ENCODE peak calls at places on chromosomes 7 and 10, in nine cellular contexts. One of them, this sample, is unnamed.

GRCh38 chr7:131829911-131830310 is 273.5 kb upstream of the PODXL start:
- DNase-seq in M059J: peak; percentile 4
- DNase-seq in NCI-H345: no peak
- DNase-seq in small intestine: no peak
- DNase-seq in ascending aorta: no peak
- DNase-seq in activated CD4-positive, alpha-beta T cell treated with anti-CD3 and anti-CD28 coated beads, Interleukin-2, amount 10 ng/mL, durations not matched to agents 7 days and 5 days: no peak
- DNase-seq in GM12891: no peak
- DNase-seq in GM13977: no peak
- DNase-seq in activated T-cell treated with anti-CD3 and anti-CD28 coated beads for 1 hour: no peak
- DNase-seq in this sample: no peak

GRCh38 chr10:37576154-37576553 is 281.3 kb downstream of the ZNF248 start:
- DNase-seq in M059J: no peak
- DNase-seq in NCI-H345: no peak
- DNase-seq in small intestine: no peak
- DNase-seq in ascending aorta: no peak
- DNase-seq in activated CD4-positive, alpha-beta T cell treated with anti-CD3 and anti-CD28 coated beads, Interleukin-2, amount 10 ng/mL, durations not matched to agents 7 days and 5 days: no peak
- DNase-seq in GM12891: no peak
- DNase-seq in GM13977: no peak
- DNase-seq in activated T-cell treated with anti-CD3 and anti-CD28 coated beads for 1 hour: no peak
- DNase-seq in this sample: no peak

GRCh38 chr7:150324366-150324961 is 1.1 kb upstream of the ACTR3C start:
- DNase-seq in M059J: no peak
- DNase-seq in NCI-H345: no peak
- DNase-seq in small intestine: peak; percentile 41
- DNase-seq in ascending aorta: no peak
- DNase-seq in activated CD4-positive, alpha-beta T cell treated with anti-CD3 and anti-CD28 coated beads, Interleukin-2, amount 10 ng/mL, durations not matched to agents 7 days and 5 days: no peak
- DNase-seq in GM12891: no peak
- DNase-seq in GM13977: peak; percentile 14
- DNase-seq in activated T-cell treated with anti-CD3 and anti-CD28 coated beads for 1 hour: no peak
- DNase-seq in this sample: no peak

GRCh38 chr7:101772508-101773306 is 44.7 kb upstream of the CUX1 start:
- DNase-seq in M059J: peak; percentile 15
- DNase-seq in NCI-H345: no peak
- DNase-seq in small intestine: no peak
- DNase-seq in ascending aorta: no peak
- DNase-seq in activated CD4-positive, alpha-beta T cell treated with anti-CD3 and anti-CD28 coated beads, Interleukin-2, amount 10 ng/mL, durations not matched to agents 7 days and 5 days: no peak
- DNase-seq in GM12891: no peak
- DNase-seq in GM13977: no peak
- DNase-seq in activated T-cell treated with anti-CD3 and anti-CD28 coated beads for 1 hour: no peak
- DNase-seq in this sample: no peak

GRCh38 chr10:125340871-125341270 is 180.5 kb upstream of the CTBP2 start:
- DNase-seq in M059J: no peak
- DNase-seq in NCI-H345: no peak
- DNase-seq in small intestine: no peak
- DNase-seq in ascending aorta: no peak
- DNase-seq in activated CD4-positive, alpha-beta T cell treated with anti-CD3 and anti-CD28 coated beads, Interleukin-2, amount 10 ng/mL, durations not matched to agents 7 days and 5 days: no peak
- DNase-seq in GM12891: no peak
- DNase-seq in GM13977: no peak
- DNase-seq in activated T-cell treated with anti-CD3 and anti-CD28 coated beads for 1 hour: no peak
- DNase-seq in this sample: no peak

GRCh38 chr7:25765110-25765509 is 386.9 kb upstream of the NFE2L3 start:
- DNase-seq in M059J: peak; percentile 48
- DNase-seq in NCI-H345: no peak
- DNase-seq in small intestine: no peak
- DNase-seq in ascending aorta: no peak
- DNase-seq in activated CD4-positive, alpha-beta T cell treated with anti-CD3 and anti-CD28 coated beads, Interleukin-2, amount 10 ng/mL, durations not matched to agents 7 days and 5 days: no peak
- DNase-seq in GM12891: no peak
- DNase-seq in GM13977: no peak
- DNase-seq in activated T-cell treated with anti-CD3 and anti-CD28 coated beads for 1 hour: no peak
- DNase-seq in this sample: no peak

GRCh38 chr7:7911339-7911738 is 57.3 kb upstream of the GLCCI1 start:
- DNase-seq in M059J: peak; percentile 83
- DNase-seq in NCI-H345: no peak
- DNase-seq in small intestine: no peak
- DNase-seq in ascending aorta: no peak
- DNase-seq in activated CD4-positive, alpha-beta T cell treated with anti-CD3 and anti-CD28 coated beads, Interleukin-2, amount 10 ng/mL, durations not matched to agents 7 days and 5 days: no peak
- DNase-seq in GM12891: no peak
- DNase-seq in GM13977: no peak
- DNase-seq in activated T-cell treated with anti-CD3 and anti-CD28 coated beads for 1 hour: no peak
- DNase-seq in this sample: no peak

GRCh38 chr7:12601302-12601869 is 30.9 kb downstream of the SCIN start:
- DNase-seq in M059J: no peak
- DNase-seq in NCI-H345: no peak
- DNase-seq in small intestine: no peak
- DNase-seq in ascending aorta: no peak
- DNase-seq in activated CD4-positive, alpha-beta T cell treated with anti-CD3 and anti-CD28 coated beads, Interleukin-2, amount 10 ng/mL, durations not matched to agents 7 days and 5 days: no peak
- DNase-seq in GM12891: no peak
- DNase-seq in GM13977: no peak
- DNase-seq in activated T-cell treated with anti-CD3 and anti-CD28 coated beads for 1 hour: no peak
- DNase-seq in this sample: no peak

GRCh38 chr10:109676703-109677102 is 246.6 kb downstream of the XPNPEP1 start:
- DNase-seq in M059J: peak; percentile 40
- DNase-seq in NCI-H345: no peak
- DNase-seq in small intestine: no peak
- DNase-seq in ascending aorta: no peak
- DNase-seq in activated CD4-positive, alpha-beta T cell treated with anti-CD3 and anti-CD28 coated beads, Interleukin-2, amount 10 ng/mL, durations not matched to agents 7 days and 5 days: no peak
- DNase-seq in GM12891: no peak
- DNase-seq in GM13977: no peak
- DNase-seq in activated T-cell treated with anti-CD3 and anti-CD28 coated beads for 1 hour: no peak
- DNase-seq in this sample: no peak

GRCh38 chr7:67765481-67765880 is 768.8 kb downstream of the TYW1 start:
- DNase-seq in M059J: no peak
- DNase-seq in NCI-H345: no peak
- DNase-seq in small intestine: no peak
- DNase-seq in ascending aorta: no peak
- DNase-seq in activated CD4-positive, alpha-beta T cell treated with anti-CD3 and anti-CD28 coated beads, Interleukin-2, amount 10 ng/mL, durations not matched to agents 7 days and 5 days: no peak
- DNase-seq in GM12891: no peak
- DNase-seq in GM13977: no peak
- DNase-seq in activated T-cell treated with anti-CD3 and anti-CD28 coated beads for 1 hour: no peak
- DNase-seq in this sample: no peak

GRCh38 chr10:92342801-92343200 is 51.8 kb downstream of the MARCHF5 start:
- DNase-seq in M059J: peak; percentile 31
- DNase-seq in NCI-H345: no peak
- DNase-seq in small intestine: no peak
- DNase-seq in ascending aorta: no peak
- DNase-seq in activated CD4-positive, alpha-beta T cell treated with anti-CD3 and anti-CD28 coated beads, Interleukin-2, amount 10 ng/mL, durations not matched to agents 7 days and 5 days: no peak
- DNase-seq in GM12891: no peak
- DNase-seq in GM13977: no peak
- DNase-seq in activated T-cell treated with anti-CD3 and anti-CD28 coated beads for 1 hour: no peak
- DNase-seq in this sample: no peak

GRCh38 chr7:139915301-139915863 is 86.3 kb downstream of the TBXAS1 start:
- DNase-seq in M059J: peak; percentile 10
- DNase-seq in NCI-H345: no peak
- DNase-seq in small intestine: peak; percentile 3
- DNase-seq in ascending aorta: no peak
- DNase-seq in activated CD4-positive, alpha-beta T cell treated with anti-CD3 and anti-CD28 coated beads, Interleukin-2, amount 10 ng/mL, durations not matched to agents 7 days and 5 days: no peak
- DNase-seq in GM12891: no peak
- DNase-seq in GM13977: no peak
- DNase-seq in activated T-cell treated with anti-CD3 and anti-CD28 coated beads for 1 hour: no peak
- DNase-seq in this sample: no peak

GRCh38 chr7:105017263-105018051 is 3.5 kb downstream of the KMT2E start:
- DNase-seq in M059J: no peak
- DNase-seq in NCI-H345: no peak
- DNase-seq in small intestine: no peak
- DNase-seq in ascending aorta: no peak
- DNase-seq in activated CD4-positive, alpha-beta T cell treated with anti-CD3 and anti-CD28 coated beads, Interleukin-2, amount 10 ng/mL, durations not matched to agents 7 days and 5 days: no peak
- DNase-seq in GM12891: no peak
- DNase-seq in GM13977: no peak
- DNase-seq in activated T-cell treated with anti-CD3 and anti-CD28 coated beads for 1 hour: no peak
- DNase-seq in this sample: no peak

GRCh38 chr7:96772295-96772694 is 62.6 kb upstream of the SEM1 start:
- DNase-seq in M059J: no peak
- DNase-seq in NCI-H345: no peak
- DNase-seq in small intestine: no peak
- DNase-seq in ascending aorta: no peak
- DNase-seq in activated CD4-positive, alpha-beta T cell treated with anti-CD3 and anti-CD28 coated beads, Interleukin-2, amount 10 ng/mL, durations not matched to agents 7 days and 5 days: no peak
- DNase-seq in GM12891: no peak
- DNase-seq in GM13977: no peak
- DNase-seq in activated T-cell treated with anti-CD3 and anti-CD28 coated beads for 1 hour: no peak
- DNase-seq in this sample: no peak

GRCh38 chr7:82382276-82382675 is 61.3 kb downstream of the CACNA2D1 start:
- DNase-seq in M059J: no peak
- DNase-seq in NCI-H345: peak; percentile 28
- DNase-seq in small intestine: no peak
- DNase-seq in ascending aorta: no peak
- DNase-seq in activated CD4-positive, alpha-beta T cell treated with anti-CD3 and anti-CD28 coated beads, Interleukin-2, amount 10 ng/mL, durations not matched to agents 7 days and 5 days: no peak
- DNase-seq in GM12891: no peak
- DNase-seq in GM13977: no peak
- DNase-seq in activated T-cell treated with anti-CD3 and anti-CD28 coated beads for 1 hour: no peak
- DNase-seq in this sample: no peak

GRCh38 chr7:101134399-101134980 is 7.6 kb downstream of the SERPINE1 start:
- DNase-seq in M059J: peak; percentile 47
- DNase-seq in NCI-H345: no peak
- DNase-seq in small intestine: no peak
- DNase-seq in ascending aorta: no peak
- DNase-seq in activated CD4-positive, alpha-beta T cell treated with anti-CD3 and anti-CD28 coated beads, Interleukin-2, amount 10 ng/mL, durations not matched to agents 7 days and 5 days: no peak
- DNase-seq in GM12891: no peak
- DNase-seq in GM13977: no peak
- DNase-seq in activated T-cell treated with anti-CD3 and anti-CD28 coated beads for 1 hour: no peak
- DNase-seq in this sample: no peak

GRCh38 chr7:3230908-3231307 is 70.1 kb upstream of the SDK1 start:
- DNase-seq in M059J: no peak
- DNase-seq in NCI-H345: no peak
- DNase-seq in small intestine: no peak
- DNase-seq in ascending aorta: no peak
- DNase-seq in activated CD4-positive, alpha-beta T cell treated with anti-CD3 and anti-CD28 coated beads, Interleukin-2, amount 10 ng/mL, durations not matched to agents 7 days and 5 days: no peak
- DNase-seq in GM12891: no peak
- DNase-seq in GM13977: no peak
- DNase-seq in activated T-cell treated with anti-CD3 and anti-CD28 coated beads for 1 hour: no peak
- DNase-seq in this sample: no peak

GRCh38 chr10:33487014-33487776 is 152.7 kb upstream of the NRP1 start:
- DNase-seq in M059J: peak; percentile 45
- DNase-seq in NCI-H345: no peak
- DNase-seq in small intestine: peak; percentile 34
- DNase-seq in ascending aorta: no peak
- DNase-seq in activated CD4-positive, alpha-beta T cell treated with anti-CD3 and anti-CD28 coated beads, Interleukin-2, amount 10 ng/mL, durations not matched to agents 7 days and 5 days: no peak
- DNase-seq in GM12891: peak; percentile 5
- DNase-seq in GM13977: no peak
- DNase-seq in activated T-cell treated with anti-CD3 and anti-CD28 coated beads for 1 hour: no peak
- DNase-seq in this sample: no peak

GRCh38 chr10:112981553-112981952 is 31.5 kb downstream of the TCF7L2 start:
- DNase-seq in M059J: peak; percentile 94
- DNase-seq in NCI-H345: no peak
- DNase-seq in small intestine: no peak
- DNase-seq in ascending aorta: no peak
- DNase-seq in activated CD4-positive, alpha-beta T cell treated with anti-CD3 and anti-CD28 coated beads, Interleukin-2, amount 10 ng/mL, durations not matched to agents 7 days and 5 days: peak; percentile 23
- DNase-seq in GM12891: peak; percentile 30
- DNase-seq in GM13977: peak; percentile 55
- DNase-seq in activated T-cell treated with anti-CD3 and anti-CD28 coated beads for 1 hour: no peak
- DNase-seq in this sample: no peak

GRCh38 chr10:75233444-75234016 is 2.2 kb downstream of the COMTD1 start:
- DNase-seq in M059J: peak; percentile 38
- DNase-seq in NCI-H345: no peak
- DNase-seq in small intestine: no peak
- DNase-seq in ascending aorta: no peak
- DNase-seq in activated CD4-positive, alpha-beta T cell treated with anti-CD3 and anti-CD28 coated beads, Interleukin-2, amount 10 ng/mL, durations not matched to agents 7 days and 5 days: peak; percentile 10
- DNase-seq in GM12891: no peak
- DNase-seq in GM13977: no peak
- DNase-seq in activated T-cell treated with anti-CD3 and anti-CD28 coated beads for 1 hour: no peak
- DNase-seq in this sample: no peak

GRCh38 chr10:95756061-95756751 is at the start of gene ENTPD1:
- DNase-seq in M059J: no peak
- DNase-seq in NCI-H345: no peak
- DNase-seq in small intestine: no peak
- DNase-seq in ascending aorta: no peak
- DNase-seq in activated CD4-positive, alpha-beta T cell treated with anti-CD3 and anti-CD28 coated beads, Interleukin-2, amount 10 ng/mL, durations not matched to agents 7 days and 5 days: no peak
- DNase-seq in GM12891: no peak
- DNase-seq in GM13977: no peak
- DNase-seq in activated T-cell treated with anti-CD3 and anti-CD28 coated beads for 1 hour: no peak
- DNase-seq in this sample: no peak

GRCh38 chr7:131026297-131027003 is 292.4 kb upstream of the KLF14 start:
- DNase-seq in M059J: peak; percentile 91
- DNase-seq in NCI-H345: no peak
- DNase-seq in small intestine: no peak
- DNase-seq in ascending aorta: no peak
- DNase-seq in activated CD4-positive, alpha-beta T cell treated with anti-CD3 and anti-CD28 coated beads, Interleukin-2, amount 10 ng/mL, durations not matched to agents 7 days and 5 days: no peak
- DNase-seq in GM12891: no peak
- DNase-seq in GM13977: no peak
- DNase-seq in activated T-cell treated with anti-CD3 and anti-CD28 coated beads for 1 hour: no peak
- DNase-seq in this sample: no peak

GRCh38 chr10:85645097-85645496 is 721.5 kb downstream of the GRID1 start:
- DNase-seq in M059J: peak; percentile 18
- DNase-seq in NCI-H345: no peak
- DNase-seq in small intestine: no peak
- DNase-seq in ascending aorta: no peak
- DNase-seq in activated CD4-positive, alpha-beta T cell treated with anti-CD3 and anti-CD28 coated beads, Interleukin-2, amount 10 ng/mL, durations not matched to agents 7 days and 5 days: no peak
- DNase-seq in GM12891: no peak
- DNase-seq in GM13977: no peak
- DNase-seq in activated T-cell treated with anti-CD3 and anti-CD28 coated beads for 1 hour: no peak
- DNase-seq in this sample: no peak

GRCh38 chr10:6507311-6507710 is 72.8 kb downstream of the PRKCQ start:
- DNase-seq in M059J: no peak
- DNase-seq in NCI-H345: no peak
- DNase-seq in small intestine: no peak
- DNase-seq in ascending aorta: no peak
- DNase-seq in activated CD4-positive, alpha-beta T cell treated with anti-CD3 and anti-CD28 coated beads, Interleukin-2, amount 10 ng/mL, durations not matched to agents 7 days and 5 days: peak; percentile 43
- DNase-seq in GM12891: no peak
- DNase-seq in GM13977: peak; percentile 64
- DNase-seq in activated T-cell treated with anti-CD3 and anti-CD28 coated beads for 1 hour: no peak
- DNase-seq in this sample: no peak

GRCh38 chr7:2004841-2005351 is 227.8 kb downstream of the MAD1L1 start:
- DNase-seq in M059J: no peak
- DNase-seq in NCI-H345: no peak
- DNase-seq in small intestine: no peak
- DNase-seq in ascending aorta: peak; percentile 59
- DNase-seq in activated CD4-positive, alpha-beta T cell treated with anti-CD3 and anti-CD28 coated beads, Interleukin-2, amount 10 ng/mL, durations not matched to agents 7 days and 5 days: no peak
- DNase-seq in GM12891: no peak
- DNase-seq in GM13977: no peak
- DNase-seq in activated T-cell treated with anti-CD3 and anti-CD28 coated beads for 1 hour: no peak
- DNase-seq in this sample: no peak

GRCh38 chr10:48458662-48459048 is 146.2 kb downstream of the ARHGAP22 start:
- DNase-seq in M059J: no peak
- DNase-seq in NCI-H345: no peak
- DNase-seq in small intestine: no peak
- DNase-seq in ascending aorta: no peak
- DNase-seq in activated CD4-positive, alpha-beta T cell treated with anti-CD3 and anti-CD28 coated beads, Interleukin-2, amount 10 ng/mL, durations not matched to agents 7 days and 5 days: no peak
- DNase-seq in GM12891: no peak
- DNase-seq in GM13977: no peak
- DNase-seq in activated T-cell treated with anti-CD3 and anti-CD28 coated beads for 1 hour: no peak
- DNase-seq in this sample: no peak

GRCh38 chr10:132518572-132519381 is 18.8 kb upstream of the INPP5A start:
- DNase-seq in M059J: no peak
- DNase-seq in NCI-H345: peak; percentile 73
- DNase-seq in small intestine: peak; percentile 88
- DNase-seq in ascending aorta: peak; percentile 64
- DNase-seq in activated CD4-positive, alpha-beta T cell treated with anti-CD3 and anti-CD28 coated beads, Interleukin-2, amount 10 ng/mL, durations not matched to agents 7 days and 5 days: no peak
- DNase-seq in GM12891: no peak
- DNase-seq in GM13977: peak; percentile 54
- DNase-seq in activated T-cell treated with anti-CD3 and anti-CD28 coated beads for 1 hour: no peak
- DNase-seq in this sample: no peak

GRCh38 chr10:93226619-93227018 is 152.9 kb downstream of the CYP26A1 start:
- DNase-seq in M059J: no peak
- DNase-seq in NCI-H345: no peak
- DNase-seq in small intestine: no peak
- DNase-seq in ascending aorta: no peak
- DNase-seq in activated CD4-positive, alpha-beta T cell treated with anti-CD3 and anti-CD28 coated beads, Interleukin-2, amount 10 ng/mL, durations not matched to agents 7 days and 5 days: no peak
- DNase-seq in GM12891: no peak
- DNase-seq in GM13977: no peak
- DNase-seq in activated T-cell treated with anti-CD3 and anti-CD28 coated beads for 1 hour: no peak
- DNase-seq in this sample: no peak

GRCh38 chr7:137998250-137998649 is 3.6 kb downstream of the CREB3L2 start:
- DNase-seq in M059J: peak; percentile 19
- DNase-seq in NCI-H345: no peak
- DNase-seq in small intestine: no peak
- DNase-seq in ascending aorta: no peak
- DNase-seq in activated CD4-positive, alpha-beta T cell treated with anti-CD3 and anti-CD28 coated beads, Interleukin-2, amount 10 ng/mL, durations not matched to agents 7 days and 5 days: no peak
- DNase-seq in GM12891: no peak
- DNase-seq in GM13977: no peak
- DNase-seq in activated T-cell treated with anti-CD3 and anti-CD28 coated beads for 1 hour: no peak
- DNase-seq in this sample: no peak

GRCh38 chr7:31022726-31023125 is 29.4 kb upstream of the ADCYAP1R1 start:
- DNase-seq in M059J: no peak
- DNase-seq in NCI-H345: no peak
- DNase-seq in small intestine: no peak
- DNase-seq in ascending aorta: no peak
- DNase-seq in activated CD4-positive, alpha-beta T cell treated with anti-CD3 and anti-CD28 coated beads, Interleukin-2, amount 10 ng/mL, durations not matched to agents 7 days and 5 days: no peak
- DNase-seq in GM12891: no peak
- DNase-seq in GM13977: no peak
- DNase-seq in activated T-cell treated with anti-CD3 and anti-CD28 coated beads for 1 hour: no peak
- DNase-seq in this sample: no peak

GRCh38 chr7:114818501-114818900 is 103.4 kb upstream of the MDFIC start:
- DNase-seq in M059J: peak; percentile 47
- DNase-seq in NCI-H345: no peak
- DNase-seq in small intestine: no peak
- DNase-seq in ascending aorta: no peak
- DNase-seq in activated CD4-positive, alpha-beta T cell treated with anti-CD3 and anti-CD28 coated beads, Interleukin-2, amount 10 ng/mL, durations not matched to agents 7 days and 5 days: no peak
- DNase-seq in GM12891: no peak
- DNase-seq in GM13977: no peak
- DNase-seq in activated T-cell treated with anti-CD3 and anti-CD28 coated beads for 1 hour: no peak
- DNase-seq in this sample: no peak